ENCODE peak calls at places on chromosome 20, in four cellular contexts. Z, S, N and W are unnamed samples.
A peak's percentile ranks its signal among the peaks of the same experiment; 100 is the strongest.

GRCh38 chr20:34049897-34050695 is 56.4 kb downstream of the RALY start:
- DNase-seq in Z (no peak), S (no peak), N (no peak), W (no peak)

GRCh38 chr20:63090052-63090451 is 83.3 kb upstream of the BHLHE23 start:
- DNase-seq in Z (peak; percentile 3), N (no peak), S (no peak), W (no peak)

GRCh38 chr20:51752343-51752951 is 15.7 kb downstream of the ATP9A start:
- DNase-seq in Z (no peak), S (peak; percentile 83), N (peak; percentile 51), W (no peak)

GRCh38 chr20:57476073-57476526 is 48.8 kb downstream of the CTCFL start:
- DNase-seq in N (no peak), Z (no peak), S (no peak), W (no peak)

GRCh38 chr20:17614176-17614811 is 44.4 kb downstream of the DSTN start:
- DNase-seq in S (no peak), N (no peak), Z (no peak), W (peak; percentile 20)

GRCh38 chr20:38023181-38024085 is 9.8 kb downstream of the TTI1 start:
- DNase-seq in N (no peak), S (peak; percentile 41), Z (no peak), W (peak; percentile 81)

GRCh38 chr20:63765918-63766317 is 26.3 kb downstream of the SLC2A4RG start:
- DNase-seq in N (no peak), S (no peak), Z (no peak), W (no peak)

GRCh38 chr20:56229821-56230220 is 18.7 kb upstream of the MC3R start:
- DNase-seq in N (no peak), Z (no peak), S (no peak), W (no peak)

GRCh38 chr20:5650191-5650691 is 100.0 kb upstream of the SHLD1 start:
- DNase-seq in Z (no peak), N (no peak), S (no peak), W (no peak)

GRCh38 chr20:38131588-38132121 is 33.4 kb downstream of the TGM2 start:
- DNase-seq in Z (no peak), S (no peak), N (no peak), W (no peak)

GRCh38 chr20:33791021-33791420 is 20.1 kb upstream of the CHMP4B start:
- DNase-seq in Z (no peak), S (no peak), N (no peak), W (no peak)

GRCh38 chr20:21048841-21049273 is 57.3 kb downstream of the LINC00237 start:
- DNase-seq in N (no peak), Z (peak; percentile 46), S (no peak), W (no peak)

GRCh38 chr20:14845199-14846160 is 508.1 kb upstream of the FLRT3 start:
- DNase-seq in S (no peak), N (no peak), Z (no peak), W (no peak)

GRCh38 chr20:21508230-21509078 is 5.4 kb downstream of the NKX2-2 start:
- DNase-seq in N (no peak), S (no peak), Z (no peak), W (no peak)

GRCh38 chr20:16535281-16535680 is 38.0 kb downstream of the KIF16B start:
- DNase-seq in Z (no peak), S (no peak), N (no peak), W (no peak)

GRCh38 chr20:61096463-61096862 is 155.6 kb upstream of the CDH4 start:
- DNase-seq in S (no peak), Z (no peak), N (no peak), W (no peak)

GRCh38 chr20:1418335-1418734 is 25.5 kb upstream of the FKBP1A start:
- DNase-seq in N (no peak), S (no peak), Z (no peak), W (no peak)

GRCh38 chr20:51720854-51721253 is 47.3 kb downstream of the ATP9A start:
- DNase-seq in S (no peak), N (no peak), Z (no peak), W (no peak)

GRCh38 chr20:62782893-62783278 is 13.4 kb upstream of the MRGBP start:
- DNase-seq in N (no peak), Z (no peak), S (no peak), W (no peak)

GRCh38 chr20:57698191-57698866 is 11.5 kb downstream of the PMEPA1 start:
- DNase-seq in Z (no peak), S (peak; percentile 92), N (peak; percentile 98), W (peak; percentile 94)

GRCh38 chr20:3680701-3681351 is 984 bp downstream of the ADAM33 start:
- DNase-seq in N (no peak), S (no peak), Z (no peak), W (no peak)

GRCh38 chr20:3678893-3679720 is 2.7 kb downstream of the ADAM33 start:
- DNase-seq in N (no peak), Z (no peak), S (no peak), W (no peak)

GRCh38 chr20:3681352-3681930 is 369 bp downstream of the ADAM33 start:
- DNase-seq in Z (no peak), S (no peak), N (no peak), W (no peak)

GRCh38 chr20:3678198-3678597 is 3.6 kb downstream of the ADAM33 start:
- DNase-seq in Z (no peak), S (no peak), N (no peak), W (no peak)

GRCh38 chr20:3679749-3680700 is 1.8 kb downstream of the ADAM33 start:
- DNase-seq in Z (no peak), S (no peak), N (no peak), W (peak; percentile 63)
- H3K4me3 ChIP-seq in Z (no peak overlapping the region), S (peak overlapping the region; percentile 85), N (no peak overlapping the region), W (peak overlapping the region; percentile 50)

GRCh38 chr20:11368537-11368936 is 549.2 kb upstream of the BTBD3 start:
- DNase-seq in Z (no peak), N (no peak), S (no peak), W (no peak)
- H3K4me3 ChIP-seq in Z (no peak overlapping the region), N (no peak overlapping the region), S (no peak overlapping the region), W (no peak overlapping the region)

DNA sequence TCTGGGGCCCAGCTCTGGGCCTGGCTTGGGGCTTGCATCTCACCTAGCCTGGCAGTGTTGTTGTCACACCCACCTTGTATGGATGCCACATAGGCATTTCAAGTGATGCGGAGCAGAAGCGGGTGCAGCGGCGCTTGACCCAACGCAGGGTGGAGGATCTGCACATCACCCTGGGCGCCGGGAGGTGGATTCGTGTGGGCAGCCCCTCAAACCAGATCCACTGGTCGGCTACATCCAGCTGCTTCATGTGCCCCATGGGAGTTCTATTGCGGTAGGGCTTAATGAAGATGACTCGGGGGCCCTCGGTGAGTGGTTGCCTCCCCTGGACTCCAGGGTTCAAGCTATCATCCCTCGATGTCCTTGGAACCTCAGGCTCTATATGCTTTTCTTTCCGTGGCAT is 3.2 kb downstream of the TP53TG5 start:
- DNase-seq in N (no peak), Z (no peak), S (no peak), W (no peak)
- H3K4me3 ChIP-seq in N (no peak overlapping the region), Z (no peak overlapping the region), S (no peak overlapping the region), W (no peak overlapping the region)

GRCh38 chr20:47354710-47355488 is 1.6 kb downstream of the ZMYND8 start:
- DNase-seq in S (no peak), Z (no peak), N (no peak), W (no peak)

GRCh38 chr20:47354388-47354709 is 2.1 kb downstream of the ZMYND8 start:
- DNase-seq in S (no peak), Z (no peak), N (no peak), W (no peak)

GRCh38 chr20:47353224-47353696 is 3.2 kb downstream of the ZMYND8 start:
- DNase-seq in S (no peak), N (no peak), Z (no peak), W (no peak)

GRCh38 chr20:47352332-47353223 is 3.9 kb downstream of the ZMYND8 start:
- DNase-seq in Z (no peak), S (no peak), N (no peak), W (no peak)

GRCh38 chr20:47353697-47354387 is 2.7 kb downstream of the ZMYND8 start:
- DNase-seq in N (no peak), Z (no peak), S (no peak), W (no peak)
- H3K4me3 ChIP-seq in N (peak overlapping the region; percentile 45), Z (no peak overlapping the region), S (no peak overlapping the region), W (peak overlapping the region; percentile 54)

DNA sequence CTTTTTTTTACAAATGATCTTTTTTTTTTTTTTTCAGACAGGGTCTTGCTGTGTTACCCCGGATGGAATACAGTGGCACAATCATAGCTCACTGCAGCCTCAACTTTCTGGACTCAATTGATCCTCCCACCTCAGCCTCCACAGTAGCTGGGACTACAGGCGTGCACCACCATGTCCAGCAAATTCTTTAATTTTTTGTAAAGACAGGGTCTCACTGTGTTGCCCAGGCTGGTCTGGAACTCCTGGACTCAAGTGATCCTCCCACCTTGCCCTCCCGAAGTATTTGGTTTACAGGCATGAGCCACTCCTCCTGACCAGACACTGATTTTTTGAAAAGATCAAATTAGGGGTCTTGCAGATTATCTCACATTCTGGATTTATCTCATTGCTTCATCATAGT is 11.0 kb upstream of the MYBL2 start:
- DNase-seq in Z (no peak), N (no peak), S (no peak), W (no peak)
- H3K4me3 ChIP-seq in Z (no peak overlapping the region), N (no peak overlapping the region), S (no peak overlapping the region), W (no peak overlapping the region)